ENCODE peak calls at places on chromosome 18, in six cellular contexts. One of them, this sample, is unnamed.
A peak's percentile ranks its signal among the peaks of the same experiment; 100 is the strongest.

GRCh38 chr18:13369756-13370510 is 151.4 kb downstream of the LDLRAD4 start:
- DNase-seq in AML-193: no peak
- DNase-seq in right cardiac atrium: no peak
- DNase-seq in globus pallidus: no peak
- DNase-seq in right lobe of liver: no peak
- DNase-seq in SW 1271: no peak
- DNase-seq in this sample: no peak

GRCh38 chr18:61738488-61738887 is 154.3 kb downstream of the RNF152 start:
- DNase-seq in AML-193: peak; percentile 4
- DNase-seq in right cardiac atrium: no peak
- DNase-seq in SW 1271: no peak
- DNase-seq in globus pallidus: no peak
- DNase-seq in right lobe of liver: no peak
- DNase-seq in this sample: no peak

GRCh38 chr18:31497711-31498449 is at the start of gene DSG2:
- DNase-seq in globus pallidus: no peak
- DNase-seq in right cardiac atrium: peak; percentile 89
- DNase-seq in SW 1271: no peak
- DNase-seq in AML-193: no peak
- DNase-seq in right lobe of liver: peak; percentile 87
- DNase-seq in this sample: no peak

GRCh38 chr18:48829443-48830149 is 121.2 kb downstream of the SMAD7 start:
- DNase-seq in right lobe of liver: no peak
- DNase-seq in right cardiac atrium: peak; percentile 82
- DNase-seq in globus pallidus: no peak
- DNase-seq in AML-193: no peak
- DNase-seq in SW 1271: no peak
- DNase-seq in this sample: no peak

GRCh38 chr18:30280861-30281470 is 761.6 kb downstream of the DSC3 start:
- DNase-seq in AML-193: peak; percentile 19
- DNase-seq in right cardiac atrium: no peak
- DNase-seq in SW 1271: peak; percentile 32
- DNase-seq in globus pallidus: peak; percentile 66
- DNase-seq in right lobe of liver: no peak
- DNase-seq in this sample: no peak

GRCh38 chr18:23143871-23144270 is 8.6 kb downstream of the CABLES1 start:
- DNase-seq in right cardiac atrium: peak; percentile 74
- DNase-seq in SW 1271: no peak
- DNase-seq in AML-193: no peak
- DNase-seq in right lobe of liver: no peak
- DNase-seq in globus pallidus: no peak
- DNase-seq in this sample: peak; percentile 96

GRCh38 chr18:32911660-32912284 is 138.9 kb upstream of the KLHL14 start:
- DNase-seq in AML-193: no peak
- DNase-seq in SW 1271: no peak
- DNase-seq in right lobe of liver: no peak
- DNase-seq in globus pallidus: no peak
- DNase-seq in right cardiac atrium: no peak
- DNase-seq in this sample: no peak

GRCh38 chr18:63319383-63320040 is at the start of gene BCL2:
- DNase-seq in AML-193: peak; percentile 49
- DNase-seq in right lobe of liver: no peak
- DNase-seq in right cardiac atrium: no peak
- DNase-seq in SW 1271: peak; percentile 12
- DNase-seq in globus pallidus: peak; percentile 62
- DNase-seq in this sample: no peak

GRCh38 chr18:63161032-63161727 is 158.4 kb downstream of the BCL2 start:
- DNase-seq in right cardiac atrium: no peak
- DNase-seq in SW 1271: no peak
- DNase-seq in globus pallidus: no peak
- DNase-seq in AML-193: no peak
- DNase-seq in right lobe of liver: no peak
- DNase-seq in this sample: no peak

GRCh38 chr18:44687421-44687820 is 6.7 kb downstream of the SETBP1 start:
- DNase-seq in globus pallidus: no peak
- DNase-seq in SW 1271: no peak
- DNase-seq in right lobe of liver: no peak
- DNase-seq in right cardiac atrium: no peak
- DNase-seq in AML-193: no peak
- DNase-seq in this sample: no peak

GRCh38 chr18:51069885-51070284 is 39.9 kb downstream of the SMAD4 start:
- DNase-seq in SW 1271: no peak
- DNase-seq in AML-193: no peak
- DNase-seq in globus pallidus: no peak
- DNase-seq in right cardiac atrium: no peak
- DNase-seq in right lobe of liver: no peak
- DNase-seq in this sample: no peak

GRCh38 chr18:56727399-56727798 is 76.2 kb downstream of the WDR7 start:
- DNase-seq in globus pallidus: no peak
- DNase-seq in SW 1271: no peak
- DNase-seq in AML-193: no peak
- DNase-seq in right cardiac atrium: no peak
- DNase-seq in right lobe of liver: no peak
- DNase-seq in this sample: no peak

GRCh38 chr18:37447959-37448916 is 117.4 kb downstream of the CELF4 start:
- DNase-seq in SW 1271: no peak
- DNase-seq in right lobe of liver: no peak
- DNase-seq in AML-193: no peak
- DNase-seq in globus pallidus: no peak
- DNase-seq in right cardiac atrium: no peak
- DNase-seq in this sample: no peak

GRCh38 chr18:54134053-54134452 is 90.4 kb downstream of the MBD2 start:
- DNase-seq in globus pallidus: no peak
- DNase-seq in right lobe of liver: no peak
- DNase-seq in right cardiac atrium: no peak
- DNase-seq in SW 1271: no peak
- DNase-seq in AML-193: no peak
- DNase-seq in this sample: no peak

GRCh38 chr18:62485684-62486083 is 37.1 kb upstream of the ZCCHC2 start:
- DNase-seq in right lobe of liver: no peak
- DNase-seq in right cardiac atrium: no peak
- DNase-seq in AML-193: no peak
- DNase-seq in globus pallidus: no peak
- DNase-seq in SW 1271: peak; percentile 75
- DNase-seq in this sample: no peak

GRCh38 chr18:10524507-10525425 is 1.1 kb upstream of the NAPG start:
- DNase-seq in globus pallidus: no peak
- DNase-seq in right lobe of liver: no peak
- DNase-seq in SW 1271: no peak
- DNase-seq in AML-193: peak; percentile 47
- DNase-seq in right cardiac atrium: no peak
- DNase-seq in this sample: peak; percentile 21

GRCh38 chr18:42011053-42011452 is 56.0 kb downstream of the PIK3C3 start:
- DNase-seq in AML-193: no peak
- DNase-seq in globus pallidus: no peak
- DNase-seq in right lobe of liver: no peak
- DNase-seq in SW 1271: no peak
- DNase-seq in right cardiac atrium: no peak
- DNase-seq in this sample: no peak

GRCh38 chr18:13067966-13068365 is 76.8 kb downstream of the CEP192 start:
- DNase-seq in globus pallidus: no peak
- DNase-seq in AML-193: no peak
- DNase-seq in right lobe of liver: no peak
- DNase-seq in right cardiac atrium: no peak
- DNase-seq in SW 1271: no peak
- DNase-seq in this sample: no peak

GRCh38 chr18:62585274-62586147 is 62.7 kb downstream of the ZCCHC2 start:
- DNase-seq in globus pallidus: no peak
- DNase-seq in SW 1271: no peak
- DNase-seq in right cardiac atrium: no peak
- DNase-seq in right lobe of liver: no peak
- DNase-seq in AML-193: no peak
- DNase-seq in this sample: no peak

GRCh38 chr18:23876496-23876895 is 138.1 kb upstream of the TTC39C start:
- DNase-seq in globus pallidus: no peak
- DNase-seq in right lobe of liver: no peak
- DNase-seq in SW 1271: no peak
- DNase-seq in right cardiac atrium: no peak
- DNase-seq in AML-193: no peak
- DNase-seq in this sample: no peak

GRCh38 chr18:7221424-7222155 is 9.3 kb upstream of the LRRC30 start:
- DNase-seq in right lobe of liver: no peak
- DNase-seq in SW 1271: peak; percentile 46
- DNase-seq in right cardiac atrium: no peak
- DNase-seq in AML-193: peak; percentile 28
- DNase-seq in globus pallidus: no peak
- DNase-seq in this sample: no peak

GRCh38 chr18:49301608-49302007 is 158.8 kb downstream of the DYM start:
- DNase-seq in AML-193: no peak
- DNase-seq in globus pallidus: no peak
- DNase-seq in right cardiac atrium: no peak
- DNase-seq in SW 1271: no peak
- DNase-seq in right lobe of liver: no peak
- DNase-seq in this sample: no peak

GRCh38 chr18:74172697-74173433 is 24.5 kb downstream of the TIMM21 start:
- DNase-seq in right lobe of liver: no peak
- DNase-seq in globus pallidus: no peak
- DNase-seq in SW 1271: no peak
- DNase-seq in right cardiac atrium: no peak
- DNase-seq in AML-193: no peak
- DNase-seq in this sample: no peak

GRCh38 chr18:10350661-10351060 is 103.8 kb upstream of the APCDD1 start:
- DNase-seq in AML-193: no peak
- DNase-seq in globus pallidus: no peak
- DNase-seq in SW 1271: no peak
- DNase-seq in right cardiac atrium: no peak
- DNase-seq in right lobe of liver: no peak
- DNase-seq in this sample: no peak

GRCh38 chr18:4549164-4549920 is 94.2 kb upstream of the DLGAP1 start:
- DNase-seq in globus pallidus: no peak
- DNase-seq in SW 1271: no peak
- DNase-seq in right cardiac atrium: no peak
- DNase-seq in right lobe of liver: no peak
- DNase-seq in AML-193: no peak
- DNase-seq in this sample: no peak

GRCh38 chr18:43949291-43949690 is 672.0 kb upstream of the SYT4 start:
- DNase-seq in SW 1271: no peak
- DNase-seq in right lobe of liver: no peak
- DNase-seq in globus pallidus: no peak
- DNase-seq in right cardiac atrium: no peak
- DNase-seq in AML-193: no peak
- DNase-seq in this sample: no peak

GRCh38 chr18:79528296-79528695 is 132.6 kb downstream of the NFATC1 start:
- DNase-seq in right lobe of liver: no peak
- DNase-seq in AML-193: no peak
- DNase-seq in globus pallidus: no peak
- DNase-seq in right cardiac atrium: peak; percentile 40
- DNase-seq in SW 1271: no peak
- DNase-seq in this sample: no peak

GRCh38 chr18:7568426-7568825 is 1.3 kb downstream of the PTPRM start:
- DNase-seq in globus pallidus: peak; percentile 9
- DNase-seq in AML-193: no peak
- DNase-seq in right lobe of liver: peak; percentile 65
- DNase-seq in right cardiac atrium: peak; percentile 85
- DNase-seq in SW 1271: no peak
- DNase-seq in this sample: no peak

GRCh38 chr18:67864677-67865340 is 348.3 kb upstream of the DSEL start:
- DNase-seq in right cardiac atrium: no peak
- DNase-seq in right lobe of liver: no peak
- DNase-seq in AML-193: no peak
- DNase-seq in globus pallidus: no peak
- DNase-seq in SW 1271: no peak
- DNase-seq in this sample: no peak

GRCh38 chr18:42365550-42365949 is 410.5 kb downstream of the PIK3C3 start:
- DNase-seq in right lobe of liver: no peak
- DNase-seq in right cardiac atrium: no peak
- DNase-seq in SW 1271: no peak
- DNase-seq in globus pallidus: peak; percentile 6
- DNase-seq in AML-193: no peak
- DNase-seq in this sample: no peak

GRCh38 chr18:6452194-6452593 is 37.5 kb upstream of the L3MBTL4 start:
- DNase-seq in AML-193: no peak
- DNase-seq in right cardiac atrium: no peak
- DNase-seq in SW 1271: no peak
- DNase-seq in globus pallidus: no peak
- DNase-seq in right lobe of liver: no peak
- DNase-seq in this sample: no peak

GRCh38 chr18:56522826-56523225 is 115.6 kb downstream of the TXNL1 start:
- DNase-seq in right lobe of liver: no peak
- DNase-seq in SW 1271: no peak
- DNase-seq in AML-193: no peak
- DNase-seq in right cardiac atrium: no peak
- DNase-seq in globus pallidus: no peak
- DNase-seq in this sample: no peak

GRCh38 chr18:23950644-23951043 is 63.9 kb upstream of the TTC39C start:
- DNase-seq in right cardiac atrium: no peak
- DNase-seq in SW 1271: no peak
- DNase-seq in globus pallidus: no peak
- DNase-seq in right lobe of liver: no peak
- DNase-seq in AML-193: no peak
- DNase-seq in this sample: no peak

GRCh38 chr18:62505669-62506494 is 16.9 kb upstream of the ZCCHC2 start:
- DNase-seq in globus pallidus: no peak
- DNase-seq in SW 1271: no peak
- DNase-seq in right lobe of liver: no peak
- DNase-seq in right cardiac atrium: peak; percentile 32
- DNase-seq in AML-193: peak; percentile 39
- DNase-seq in this sample: no peak